ENCODE peak calls at places on chromosome 13, in six cellular contexts. O is Caco-2; P is tibial artery; V is CD4-positive, alpha-beta memory T cell; R is hepatocyte; Y is breast epithelium. M is an unnamed sample.

GRCh38 chr13:45143346-45143751 is 23.0 kb downstream of the GTF2F2 start:
- DNase-seq in P (no peak), Y (no peak), R (peak; percentile 13), V (no peak), O (no peak), M (no peak)

GRCh38 chr13:41490616-41491015 is 33.3 kb downstream of the RGCC start:
- DNase-seq in V (no peak), P (no peak), Y (no peak), O (no peak), R (no peak), M (no peak)

GRCh38 chr13:112900691-112901091 is 68.3 kb upstream of the MCF2L start:
- DNase-seq in V (no peak), R (no peak), O (peak; percentile 31), P (no peak), Y (peak; percentile 30), M (no peak)

GRCh38 chr13:99218969-99219368 is 18.3 kb downstream of the UBAC2 start:
- DNase-seq in V (peak; percentile 88), O (no peak), Y (no peak), R (no peak), P (no peak), M (no peak)

GRCh38 chr13:97726664-97727235 is 226.7 kb upstream of the IPO5 start:
- DNase-seq in Y (no peak), P (no peak), O (no peak), V (peak; percentile 17), R (no peak), M (peak; percentile 40)

GRCh38 chr13:34025746-34026145 is 207.8 kb downstream of the RFC3 start:
- DNase-seq in P (no peak), V (no peak), O (no peak), Y (no peak), R (no peak), M (no peak)

GRCh38 chr13:52786747-52787146 is 47.1 kb upstream of the CNMD start:
- DNase-seq in Y (no peak), V (no peak), R (no peak), O (no peak), P (no peak), M (no peak)

GRCh38 chr13:62320731-62321130 is 905.1 kb upstream of the PCDH20 start:
- DNase-seq in P (no peak), O (no peak), V (no peak), R (no peak), Y (no peak), M (no peak)

GRCh38 chr13:73981595-73981994 is 152.6 kb downstream of the KLF12 start:
- DNase-seq in Y (no peak), R (no peak), V (no peak), P (no peak), O (no peak), M (no peak)

GRCh38 chr13:30366083-30366482 is 56.2 kb upstream of the UBE2L5 start:
- DNase-seq in R (no peak), P (no peak), O (no peak), Y (no peak), V (no peak), M (no peak)

GRCh38 chr13:109145631-109146030 is 516.2 kb downstream of the MYO16 start:
- DNase-seq in V (no peak), Y (no peak), P (no peak), O (no peak), R (peak; percentile 81), M (peak; percentile 93)

GRCh38 chr13:85497652-85498051 is 301.6 kb downstream of the SLITRK6 start:
- DNase-seq in Y (no peak), R (no peak), O (no peak), V (no peak), P (no peak), M (no peak)

GRCh38 chr13:22076658-22077057 is 405.8 kb downstream of the FGF9 start:
- DNase-seq in P (no peak), O (no peak), R (no peak), V (peak; percentile 45), Y (no peak), M (no peak)

GRCh38 chr13:88675997-88676396 is 1004.8 kb downstream of the SLITRK5 start:
- DNase-seq in O (no peak), P (no peak), V (no peak), Y (no peak), R (no peak), M (no peak)

GRCh38 chr13:72875233-72875632 is 93.3 kb downstream of the PIBF1 start:
- DNase-seq in V (no peak), Y (no peak), P (no peak), O (no peak), R (no peak), M (no peak)

GRCh38 chr13:63285426-63285825 is 1869.8 kb upstream of the PCDH20 start:
- DNase-seq in V (no peak), Y (no peak), P (no peak), O (no peak), R (no peak), M (no peak)

GRCh38 chr13:23288564-23288963 is 107.8 kb downstream of the SGCG start:
- DNase-seq in R (no peak), Y (no peak), O (no peak), P (no peak), V (no peak), M (no peak)

GRCh38 chr13:36163809-36164308 is 32.7 kb upstream of the DCLK1 start:
- DNase-seq in P (peak; percentile 64), O (no peak), R (peak; percentile 71), Y (no peak), V (no peak), M (peak; percentile 67)

GRCh38 chr13:95643814-95644598 is 500 bp downstream of the DZIP1 start:
- DNase-seq in O (no peak), V (no peak), R (peak; percentile 32), Y (no peak), P (peak; percentile 26), M (peak; percentile 15)

GRCh38 chr13:28761586-28761985 is 42.8 kb upstream of the SLC46A3 start:
- DNase-seq in Y (no peak), P (no peak), V (no peak), R (no peak), O (no peak), M (no peak)

GRCh38 chr13:66618702-66619101 is 611.4 kb downstream of the PCDH9 start:
- DNase-seq in O (no peak), Y (no peak), R (peak; percentile 62), V (no peak), P (no peak), M (peak; percentile 44)

GRCh38 chr13:98147521-98147920 is 4.6 kb downstream of the FARP1 start:
- DNase-seq in P (no peak), O (no peak), V (no peak), Y (no peak), R (no peak), M (no peak)

GRCh38 chr13:62094937-62095336 is 679.3 kb upstream of the PCDH20 start:
- DNase-seq in V (no peak), Y (no peak), O (no peak), R (no peak), P (no peak), M (no peak)

GRCh38 chr13:79589605-79590511 is 108.9 kb downstream of the NDFIP2 start:
- DNase-seq in V (no peak), O (no peak), P (no peak), R (no peak), Y (no peak), M (no peak)

GRCh38 chr13:40786568-40786996 is 2.8 kb upstream of the SLC25A15 start:
- DNase-seq in O (no peak), P (no peak), V (no peak), Y (no peak), R (no peak), M (no peak)

GRCh38 chr13:84443463-84443862 is 561.2 kb upstream of the SLITRK1 start:
- DNase-seq in O (no peak), R (no peak), V (no peak), Y (no peak), P (no peak), M (no peak)

DNA sequence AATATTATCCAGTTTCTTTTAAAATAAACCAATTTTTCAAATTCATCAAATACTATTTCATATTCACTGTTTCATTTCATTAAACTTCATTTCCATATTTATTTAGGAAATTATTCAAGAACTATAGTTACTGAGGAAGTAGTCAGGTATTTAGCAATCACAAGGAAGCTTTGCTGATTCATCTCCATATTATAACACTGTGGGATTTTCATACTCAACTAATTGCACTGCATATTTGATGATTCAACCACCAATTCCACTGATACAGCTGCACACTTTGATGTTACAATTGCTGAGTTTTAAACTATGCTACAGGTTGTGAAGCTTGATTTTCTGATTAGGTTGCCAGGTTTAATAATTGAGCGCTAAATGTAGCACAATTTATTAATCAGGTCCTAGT is 556.8 kb upstream of the SLITRK1 start:
- DNase-seq in R (no peak), O (no peak), Y (no peak), V (no peak), P (no peak), M (peak; percentile 11)
- H3K4me1 ChIP-seq in R (no peaks in the 10 kb centered on the region), O (no peaks in the 10 kb centered on the region), Y (no peaks in the 10 kb centered on the region), V (no peaks in the 10 kb centered on the region), P (no peaks in the 10 kb centered on the region), M (no peaks in the 10 kb centered on the region)

GRCh38 chr13:20403826-20404225 is 121.8 kb downstream of the CRYL1 start:
- DNase-seq in O (no peak), P (no peak), R (no peak), V (no peak), Y (no peak), M (no peak)
- H3K4me1 ChIP-seq in O (no peaks in the 10 kb centered on the region), P (no peaks in the 10 kb centered on the region), R (no peaks in the 10 kb centered on the region), V (no peaks in the 10 kb centered on the region), Y (no peaks in the 10 kb centered on the region), M (no peaks in the 10 kb centered on the region)

GRCh38 chr13:39531646-39532045 is 71.3 kb downstream of the LHFPL6 start:
- DNase-seq in R (no peak), V (no peak), P (no peak), O (no peak), Y (no peak), M (no peak)

GRCh38 chr13:39540929-39541605 is 61.9 kb downstream of the LHFPL6 start:
- DNase-seq in V (no peak), R (no peak), Y (no peak), P (no peak), O (no peak), M (no peak)

GRCh38 chr13:39536906-39537305 is 66.1 kb downstream of the LHFPL6 start:
- DNase-seq in O (no peak), P (no peak), V (no peak), R (peak; percentile 11), Y (no peak), M (peak; percentile 60)

GRCh38 chr13:39538826-39539555 is 64.0 kb downstream of the LHFPL6 start:
- DNase-seq in Y (no peak), R (no peak), O (no peak), V (no peak), P (no peak), M (no peak)

DNA sequence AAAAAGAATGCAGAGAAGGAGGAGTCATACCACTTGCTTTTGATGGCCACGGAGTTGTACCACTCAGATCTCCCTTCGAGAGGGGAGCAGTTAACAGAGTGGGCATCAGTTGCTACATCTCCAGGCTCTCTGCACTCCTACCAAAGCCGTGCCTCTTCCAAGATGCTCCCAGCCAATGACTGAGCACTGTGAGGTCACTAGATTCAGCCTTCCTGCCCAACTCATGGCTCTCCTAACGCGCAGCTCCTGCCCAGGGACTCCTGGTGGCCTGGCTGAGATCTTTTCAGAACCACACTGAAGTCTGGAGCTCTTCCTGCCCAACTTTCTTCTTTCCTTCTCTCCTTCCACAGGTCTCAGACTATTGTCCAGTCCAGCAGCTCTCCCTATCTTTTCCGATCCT is 66.7 kb downstream of the LHFPL6 start:
- DNase-seq in O (no peak), R (no peak), Y (no peak), P (no peak), V (no peak), M (no peak)
- H3K4me1 ChIP-seq in O (no peaks in the 10 kb centered on the region), R (peaks cover 3% of the 10 kb centered on the region), Y (no peaks in the 10 kb centered on the region), P (peaks cover 13% of the 10 kb centered on the region), V (no peaks in the 10 kb centered on the region), M (peaks cover 43% of the 10 kb centered on the region)

GRCh38 chr13:49374585-49375290 is 69.1 kb downstream of the CAB39L start:
- DNase-seq in R (no peak), O (no peak), P (no peak), V (no peak), Y (no peak), M (peak; percentile 34)
- H3K4me1 ChIP-seq in R (no peaks in the 10 kb centered on the region), O (peaks cover 63% of the 10 kb centered on the region), P (peaks cover 15% of the 10 kb centered on the region), V (peaks cover 25% of the 10 kb centered on the region), Y (no peaks in the 10 kb centered on the region), M (peaks cover 3% of the 10 kb centered on the region)